ENCODE peak calls at places on chromosomes 5 and 9, in eight cellular contexts. P, S, V, B, D, G, E and J are unnamed samples.

GRCh38 chr5:95842955-95843544 is 20.5 kb upstream of the GLRX start:
- DNase-seq in E (no peak), S (no peak), P (peak; percentile 74), B (peak; percentile 79), V (peak; percentile 70), D (peak; percentile 77), G (peak; percentile 88), J (peak; percentile 72)

GRCh38 chr9:89750117-89750551 is 145.3 kb downstream of the GADD45G start:
- DNase-seq in E (no peak), G (no peak), V (no peak), B (no peak), D (no peak), S (no peak), P (no peak), J (no peak)

GRCh38 chr5:66689522-66690220 is 93.5 kb downstream of the MAST4 start:
- DNase-seq in E (no peak), P (no peak), G (no peak), S (no peak), D (peak; percentile 73), V (no peak), B (no peak), J (no peak)

GRCh38 chr9:28648723-28649122 is 1075.4 kb upstream of the C9orf72 start:
- DNase-seq in S (no peak), G (peak; percentile 8), P (no peak), B (peak; percentile 3), E (no peak), D (no peak), V (no peak), J (no peak)

GRCh38 chr9:7907636-7908195 is 108.1 kb upstream of the DMAC1 start:
- DNase-seq in V (no peak), B (no peak), P (no peak), D (no peak), E (no peak), S (no peak), G (no peak), J (no peak)

GRCh38 chr5:62718368-62718767 is 139.7 kb downstream of the LRRC70 start:
- DNase-seq in S (no peak), V (no peak), P (no peak), D (no peak), B (peak; percentile 24), G (no peak), E (no peak), J (no peak)

GRCh38 chr9:137186385-137186784 is 2.0 kb downstream of the ANAPC2 start:
- DNase-seq in E (no peak), G (no peak), P (no peak), B (peak; percentile 40), V (no peak), S (no peak), D (no peak), J (no peak)

GRCh38 chr5:146620663-146621051 is 104.7 kb upstream of the GPR151 start:
- DNase-seq in E (no peak), G (no peak), B (no peak), D (peak; percentile 21), S (no peak), V (no peak), P (no peak), J (no peak)

GRCh38 chr5:14714706-14715105 is 50.2 kb downstream of the OTULIN start:
- DNase-seq in E (no peak), G (no peak), V (no peak), S (no peak), D (no peak), P (no peak), B (no peak), J (no peak)

GRCh38 chr9:134707031-134707680 is 65.6 kb downstream of the COL5A1 start:
- DNase-seq in G (peak; percentile 7), P (peak; percentile 98), D (peak; percentile 64), S (no peak), B (no peak), E (peak; percentile 93), V (peak; percentile 73), J (no peak)

GRCh38 chr5:139816566-139816965 is 21.0 kb downstream of the PSD2 start:
- DNase-seq in V (no peak), S (no peak), B (no peak), G (no peak), E (no peak), P (peak; percentile 55), D (no peak), J (no peak)

GRCh38 chr5:105101597-105101996 is 1539.0 kb upstream of the NUDT12 start:
- DNase-seq in S (no peak), D (no peak), V (no peak), B (no peak), P (no peak), G (no peak), E (no peak), J (no peak)

GRCh38 chr5:120464627-120465280 is 654 bp downstream of the PRR16 start:
- DNase-seq in B (peak; percentile 28), G (no peak), S (peak; percentile 49), P (peak; percentile 75), E (peak; percentile 58), V (peak; percentile 23), D (peak; percentile 15), J (no peak)

GRCh38 chr9:124659099-124659659 is 111.9 kb downstream of the NR6A1 start:
- DNase-seq in D (peak; percentile 86), B (peak; percentile 83), E (peak; percentile 48), S (peak; percentile 71), P (peak; percentile 83), V (peak; percentile 66), G (peak; percentile 93), J (peak; percentile 72)
- TF ChIP-seq POLR2A in D (peak; percentile 46), B (peak; percentile 58), E (no peak), S (no peak), P (no peak), V (no peak), G (peak; percentile 46), J (peak; percentile 36)

GRCh38 chr9:133357656-133358055 is 1.3 kb downstream of the SURF2 start:
- DNase-seq in G (no peak), V (no peak), S (no peak), E (no peak), B (no peak), D (no peak), P (no peak), J (no peak)

GRCh38 chr9:133355881-133356357 is 368 bp downstream of the SURF1 start:
- DNase-seq in D (no peak), E (no peak), S (peak; percentile 62), G (no peak), P (no peak), V (no peak), B (peak; percentile 63), J (no peak)

GRCh38 chr9:133353548-133353947 is 2.7 kb downstream of the SURF1 start:
- DNase-seq in V (no peak), P (no peak), E (no peak), D (no peak), S (no peak), B (no peak), G (no peak), J (no peak)

GRCh38 chr9:133354766-133355165 is 1.5 kb downstream of the SURF1 start:
- DNase-seq in V (no peak), D (no peak), G (no peak), S (no peak), B (no peak), E (no peak), P (no peak), J (no peak)

GRCh38 chr9:133356391-133357091 is at the start of the genes SURF1 and SURF2:
- DNase-seq in E (peak; percentile 79), D (peak; percentile 91), V (peak; percentile 93), P (peak; percentile 93), G (peak; percentile 68), B (peak; percentile 93), S (peak; percentile 95), J (peak; percentile 94)
- TF ChIP-seq POLR2A in E (peak; percentile 49), D (peak; percentile 49), V (peak; percentile 51), P (no peak), G (no peak), B (no peak), S (peak; percentile 44), J (peak; percentile 74)

GRCh38 chr9:124658165-124659017 is 112.7 kb downstream of the NR6A1 start:
- DNase-seq in S (no peak), G (peak; percentile 76), E (peak; percentile 24), P (peak; percentile 73), V (peak; percentile 62), B (peak; percentile 76), D (peak; percentile 90), J (peak; percentile 88)

GRCh38 chr9:124661184-124661755 is 109.8 kb downstream of the NR6A1 start:
- DNase-seq in P (no peak), D (no peak), B (no peak), G (no peak), E (no peak), S (no peak), V (no peak), J (no peak)

GRCh38 chr9:124657526-124657925 is 113.6 kb downstream of the NR6A1 start:
- DNase-seq in G (no peak), S (no peak), D (no peak), V (no peak), B (no peak), E (no peak), P (no peak), J (no peak)

GRCh38 chr9:124662561-124662960 is 108.5 kb downstream of the NR6A1 start:
- DNase-seq in G (no peak), D (no peak), B (no peak), P (no peak), S (no peak), V (no peak), E (no peak), J (no peak)

DNA sequence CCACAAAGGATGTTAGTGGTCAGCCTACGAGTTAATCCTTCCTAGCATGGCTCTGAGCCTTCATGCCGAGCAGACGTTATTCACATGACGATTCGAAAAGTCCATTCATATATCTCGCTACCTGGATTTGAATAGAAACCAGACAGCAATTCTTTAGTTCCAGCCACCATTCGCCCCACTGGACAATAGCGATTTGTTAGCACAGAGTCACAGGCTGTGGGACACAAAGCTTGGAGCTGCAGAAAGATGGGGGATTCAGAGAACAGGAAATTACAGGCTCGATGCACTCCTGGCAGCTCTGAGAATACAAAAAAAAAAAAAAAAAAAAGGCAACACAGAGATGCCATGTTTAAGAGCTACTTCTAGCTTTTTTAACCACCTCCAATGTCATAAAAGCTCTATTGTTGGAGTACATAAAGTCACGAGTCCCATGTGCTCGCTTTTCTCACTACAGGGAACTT is 110.7 kb downstream of the NR6A1 start:
- DNase-seq in P (no peak), G (peak; percentile 36), E (no peak), S (no peak), V (peak; percentile 11), B (peak; percentile 50), D (peak; percentile 7), J (no peak)
- TF ChIP-seq POLR2A in P (no peak), G (no peak), E (no peak), S (no peak), V (peak; percentile 13), B (no peak), D (no peak), J (no peak)

GRCh38 chr5:181232593-181232992 is 9.5 kb downstream of the TRIM41 start:
- DNase-seq in D (no peak), S (no peak), P (no peak), G (no peak), B (no peak), V (no peak), E (no peak), J (no peak)

GRCh38 chr5:181234455-181235306 is 9.0 kb downstream of the RACK1 start:
- DNase-seq in G (no peak), P (no peak), S (no peak), B (no peak), V (no peak), D (no peak), E (no peak), J (no peak)

GRCh38 chr5:181235323-181235688 is 8.4 kb downstream of the RACK1 start:
- DNase-seq in B (no peak), V (no peak), D (no peak), P (no peak), G (no peak), S (no peak), E (no peak), J (no peak)

GRCh38 chr5:181234116-181234454 is 9.6 kb downstream of the RACK1 start:
- DNase-seq in S (no peak), E (no peak), P (no peak), V (no peak), B (no peak), D (no peak), G (no peak), J (no peak)

GRCh38 chr5:181233436-181234115 is 10.1 kb downstream of the RACK1 start:
- DNase-seq in P (no peak), V (no peak), G (no peak), S (no peak), E (no peak), B (no peak), D (no peak), J (no peak)
- TF ChIP-seq POLR2A in P (no peak), V (no peak), G (no peak), S (no peak), E (no peak), B (no peak), D (no peak), J (no peak)